ENCODE peak calls at places on chromosome 5, in six cellular contexts. One of them, this sample, is unnamed.

GRCh38 chr5:13821366-13821765 is 123.1 kb downstream of the DNAH5 start:
- DNase-seq in GM03348: no peak
- DNase-seq in stimulated activated CD4-positive, alpha-beta T cell treated with anti-CD3 and anti-CD28 coated beads, Interleukin-1b, Interleukin-23, amount 100 ng/mL, for 4 hours: no peak
- DNase-seq in caudate nucleus: no peak
- DNase-seq in SK-N-SH: no peak
- DNase-seq in stomach: no peak
- DNase-seq in this sample: no peak

GRCh38 chr5:28862860-28863196 is 1824.4 kb upstream of the CDH9 start:
- DNase-seq in GM03348: no peak
- DNase-seq in stimulated activated CD4-positive, alpha-beta T cell treated with anti-CD3 and anti-CD28 coated beads, Interleukin-1b, Interleukin-23, amount 100 ng/mL, for 4 hours: no peak
- DNase-seq in caudate nucleus: no peak
- DNase-seq in SK-N-SH: no peak
- DNase-seq in stomach: no peak
- DNase-seq in this sample: no peak

GRCh38 chr5:129972774-129973173 is 68.5 kb downstream of the CHSY3 start:
- DNase-seq in GM03348: no peak
- DNase-seq in stimulated activated CD4-positive, alpha-beta T cell treated with anti-CD3 and anti-CD28 coated beads, Interleukin-1b, Interleukin-23, amount 100 ng/mL, for 4 hours: no peak
- DNase-seq in caudate nucleus: no peak
- DNase-seq in SK-N-SH: no peak
- DNase-seq in stomach: no peak
- DNase-seq in this sample: no peak

GRCh38 chr5:170109059-170110031 is 3.6 kb downstream of the FOXI1 start:
- DNase-seq in GM03348: no peak
- DNase-seq in stimulated activated CD4-positive, alpha-beta T cell treated with anti-CD3 and anti-CD28 coated beads, Interleukin-1b, Interleukin-23, amount 100 ng/mL, for 4 hours: no peak
- DNase-seq in caudate nucleus: no peak
- DNase-seq in SK-N-SH: no peak
- DNase-seq in stomach: no peak
- DNase-seq in this sample: no peak

GRCh38 chr5:90878081-90878480 is 319.5 kb downstream of the ADGRV1 start:
- DNase-seq in GM03348: no peak
- DNase-seq in stimulated activated CD4-positive, alpha-beta T cell treated with anti-CD3 and anti-CD28 coated beads, Interleukin-1b, Interleukin-23, amount 100 ng/mL, for 4 hours: no peak
- DNase-seq in caudate nucleus: no peak
- DNase-seq in SK-N-SH: no peak
- DNase-seq in stomach: peak
- DNase-seq in this sample: no peak

GRCh38 chr5:178542455-178542854 is 47.7 kb downstream of the COL23A1 start:
- DNase-seq in GM03348: no peak
- DNase-seq in stimulated activated CD4-positive, alpha-beta T cell treated with anti-CD3 and anti-CD28 coated beads, Interleukin-1b, Interleukin-23, amount 100 ng/mL, for 4 hours: no peak
- DNase-seq in caudate nucleus: no peak
- DNase-seq in SK-N-SH: no peak
- DNase-seq in stomach: no peak
- DNase-seq in this sample: no peak

GRCh38 chr5:169742773-169743296 is 105.8 kb downstream of the DOCK2 start:
- DNase-seq in GM03348: peak
- DNase-seq in stimulated activated CD4-positive, alpha-beta T cell treated with anti-CD3 and anti-CD28 coated beads, Interleukin-1b, Interleukin-23, amount 100 ng/mL, for 4 hours: no peak
- DNase-seq in caudate nucleus: no peak
- DNase-seq in SK-N-SH: no peak
- DNase-seq in stomach: no peak
- DNase-seq in this sample: peak

GRCh38 chr5:12175914-12176585 is 271.8 kb upstream of the CTNND2 start:
- DNase-seq in GM03348: no peak
- DNase-seq in stimulated activated CD4-positive, alpha-beta T cell treated with anti-CD3 and anti-CD28 coated beads, Interleukin-1b, Interleukin-23, amount 100 ng/mL, for 4 hours: no peak
- DNase-seq in caudate nucleus: no peak
- DNase-seq in SK-N-SH: no peak
- DNase-seq in stomach: no peak
- DNase-seq in this sample: no peak

GRCh38 chr5:39399135-39400036 is 25.4 kb downstream of the DAB2 start:
- DNase-seq in GM03348: peak
- DNase-seq in stimulated activated CD4-positive, alpha-beta T cell treated with anti-CD3 and anti-CD28 coated beads, Interleukin-1b, Interleukin-23, amount 100 ng/mL, for 4 hours: no peak
- DNase-seq in caudate nucleus: no peak
- DNase-seq in SK-N-SH: no peak
- DNase-seq in stomach: no peak
- DNase-seq in this sample: no peak

GRCh38 chr5:82356808-82357671 is 78.9 kb upstream of the RPS23 start:
- DNase-seq in GM03348: peak
- DNase-seq in stimulated activated CD4-positive, alpha-beta T cell treated with anti-CD3 and anti-CD28 coated beads, Interleukin-1b, Interleukin-23, amount 100 ng/mL, for 4 hours: peak
- DNase-seq in caudate nucleus: no peak
- DNase-seq in SK-N-SH: no peak
- DNase-seq in stomach: peak
- DNase-seq in this sample: peak

GRCh38 chr5:5078009-5078897 is 61.9 kb upstream of the ADAMTS16 start:
- DNase-seq in GM03348: no peak
- DNase-seq in stimulated activated CD4-positive, alpha-beta T cell treated with anti-CD3 and anti-CD28 coated beads, Interleukin-1b, Interleukin-23, amount 100 ng/mL, for 4 hours: no peak
- DNase-seq in caudate nucleus: no peak
- DNase-seq in SK-N-SH: peak
- DNase-seq in stomach: no peak
- DNase-seq in this sample: no peak

GRCh38 chr5:3995954-3996619 is 400.5 kb downstream of the IRX1 start:
- DNase-seq in GM03348: no peak
- DNase-seq in stimulated activated CD4-positive, alpha-beta T cell treated with anti-CD3 and anti-CD28 coated beads, Interleukin-1b, Interleukin-23, amount 100 ng/mL, for 4 hours: no peak
- DNase-seq in caudate nucleus: no peak
- DNase-seq in SK-N-SH: no peak
- DNase-seq in stomach: no peak
- DNase-seq in this sample: no peak

GRCh38 chr5:151509231-151509630 is 61.8 kb downstream of the SLC36A1 start:
- DNase-seq in GM03348: no peak
- DNase-seq in stimulated activated CD4-positive, alpha-beta T cell treated with anti-CD3 and anti-CD28 coated beads, Interleukin-1b, Interleukin-23, amount 100 ng/mL, for 4 hours: no peak
- DNase-seq in caudate nucleus: no peak
- DNase-seq in SK-N-SH: no peak
- DNase-seq in stomach: no peak
- DNase-seq in this sample: no peak

GRCh38 chr5:159732220-159732619 is 184.1 kb upstream of the ADRA1B start:
- DNase-seq in GM03348: no peak
- DNase-seq in stimulated activated CD4-positive, alpha-beta T cell treated with anti-CD3 and anti-CD28 coated beads, Interleukin-1b, Interleukin-23, amount 100 ng/mL, for 4 hours: no peak
- DNase-seq in caudate nucleus: no peak
- DNase-seq in SK-N-SH: no peak
- DNase-seq in stomach: no peak
- DNase-seq in this sample: no peak

GRCh38 chr5:145938699-145939531 is 2.5 kb downstream of the SH3RF2 start:
- DNase-seq in GM03348: no peak
- DNase-seq in stimulated activated CD4-positive, alpha-beta T cell treated with anti-CD3 and anti-CD28 coated beads, Interleukin-1b, Interleukin-23, amount 100 ng/mL, for 4 hours: no peak
- DNase-seq in caudate nucleus: no peak
- DNase-seq in SK-N-SH: peak
- DNase-seq in stomach: no peak
- DNase-seq in this sample: no peak

GRCh38 chr5:14440598-14441401 is 140.8 kb upstream of the OTULINL start:
- DNase-seq in GM03348: peak
- DNase-seq in stimulated activated CD4-positive, alpha-beta T cell treated with anti-CD3 and anti-CD28 coated beads, Interleukin-1b, Interleukin-23, amount 100 ng/mL, for 4 hours: no peak
- DNase-seq in caudate nucleus: peak
- DNase-seq in SK-N-SH: peak
- DNase-seq in stomach: no peak
- DNase-seq in this sample: peak

GRCh38 chr5:14726066-14726838 is 61.7 kb downstream of the OTULIN start:
- DNase-seq in GM03348: peak
- DNase-seq in stimulated activated CD4-positive, alpha-beta T cell treated with anti-CD3 and anti-CD28 coated beads, Interleukin-1b, Interleukin-23, amount 100 ng/mL, for 4 hours: no peak
- DNase-seq in caudate nucleus: no peak
- DNase-seq in SK-N-SH: no peak
- DNase-seq in stomach: no peak
- DNase-seq in this sample: no peak

GRCh38 chr5:154945695-154946301 is 4.9 kb downstream of the MRPL22 start:
- DNase-seq in GM03348: peak
- DNase-seq in stimulated activated CD4-positive, alpha-beta T cell treated with anti-CD3 and anti-CD28 coated beads, Interleukin-1b, Interleukin-23, amount 100 ng/mL, for 4 hours: no peak
- DNase-seq in caudate nucleus: no peak
- DNase-seq in SK-N-SH: peak
- DNase-seq in stomach: no peak
- DNase-seq in this sample: no peak

GRCh38 chr5:121350493-121350892 is 501.2 kb upstream of the FTMT start:
- DNase-seq in GM03348: no peak
- DNase-seq in stimulated activated CD4-positive, alpha-beta T cell treated with anti-CD3 and anti-CD28 coated beads, Interleukin-1b, Interleukin-23, amount 100 ng/mL, for 4 hours: no peak
- DNase-seq in caudate nucleus: no peak
- DNase-seq in SK-N-SH: no peak
- DNase-seq in stomach: no peak
- DNase-seq in this sample: no peak

GRCh38 chr5:142520885-142521284 is 165.0 kb downstream of the FGF1 start:
- DNase-seq in GM03348: peak
- DNase-seq in stimulated activated CD4-positive, alpha-beta T cell treated with anti-CD3 and anti-CD28 coated beads, Interleukin-1b, Interleukin-23, amount 100 ng/mL, for 4 hours: no peak
- DNase-seq in caudate nucleus: no peak
- DNase-seq in SK-N-SH: no peak
- DNase-seq in stomach: no peak
- DNase-seq in this sample: no peak

GRCh38 chr5:1244976-1245375 is 19.8 kb downstream of the SLC6A18 start:
- DNase-seq in GM03348: no peak
- DNase-seq in stimulated activated CD4-positive, alpha-beta T cell treated with anti-CD3 and anti-CD28 coated beads, Interleukin-1b, Interleukin-23, amount 100 ng/mL, for 4 hours: no peak
- DNase-seq in caudate nucleus: no peak
- DNase-seq in SK-N-SH: peak
- DNase-seq in stomach: no peak
- DNase-seq in this sample: no peak

GRCh38 chr5:170623576-170624181 is 119.9 kb downstream of the KCNIP1 start:
- DNase-seq in GM03348: peak
- DNase-seq in stimulated activated CD4-positive, alpha-beta T cell treated with anti-CD3 and anti-CD28 coated beads, Interleukin-1b, Interleukin-23, amount 100 ng/mL, for 4 hours: no peak
- DNase-seq in caudate nucleus: no peak
- DNase-seq in SK-N-SH: peak
- DNase-seq in stomach: peak
- DNase-seq in this sample: peak

GRCh38 chr5:92676839-92677197 is 904.2 kb downstream of the NR2F1-AS1 start:
- DNase-seq in GM03348: no peak
- DNase-seq in stimulated activated CD4-positive, alpha-beta T cell treated with anti-CD3 and anti-CD28 coated beads, Interleukin-1b, Interleukin-23, amount 100 ng/mL, for 4 hours: no peak
- DNase-seq in caudate nucleus: no peak
- DNase-seq in SK-N-SH: no peak
- DNase-seq in stomach: no peak
- DNase-seq in this sample: no peak

GRCh38 chr5:136222575-136223235 is 29.7 kb upstream of the SMIM32 start:
- DNase-seq in GM03348: no peak
- DNase-seq in stimulated activated CD4-positive, alpha-beta T cell treated with anti-CD3 and anti-CD28 coated beads, Interleukin-1b, Interleukin-23, amount 100 ng/mL, for 4 hours: no peak
- DNase-seq in caudate nucleus: no peak
- DNase-seq in SK-N-SH: no peak
- DNase-seq in stomach: no peak
- DNase-seq in this sample: no peak

GRCh38 chr5:1288439-1289335 is 6.2 kb downstream of the TERT start:
- DNase-seq in GM03348: no peak
- DNase-seq in stimulated activated CD4-positive, alpha-beta T cell treated with anti-CD3 and anti-CD28 coated beads, Interleukin-1b, Interleukin-23, amount 100 ng/mL, for 4 hours: no peak
- DNase-seq in caudate nucleus: no peak
- DNase-seq in SK-N-SH: no peak
- DNase-seq in stomach: no peak
- DNase-seq in this sample: no peak

GRCh38 chr5:39755452-39755851 is 330.7 kb upstream of the DAB2 start:
- DNase-seq in GM03348: no peak
- DNase-seq in stimulated activated CD4-positive, alpha-beta T cell treated with anti-CD3 and anti-CD28 coated beads, Interleukin-1b, Interleukin-23, amount 100 ng/mL, for 4 hours: no peak
- DNase-seq in caudate nucleus: no peak
- DNase-seq in SK-N-SH: no peak
- DNase-seq in stomach: no peak
- DNase-seq in this sample: no peak

GRCh38 chr5:87645241-87645640 is 232.5 kb upstream of the CCNH start:
- DNase-seq in GM03348: no peak
- DNase-seq in stimulated activated CD4-positive, alpha-beta T cell treated with anti-CD3 and anti-CD28 coated beads, Interleukin-1b, Interleukin-23, amount 100 ng/mL, for 4 hours: no peak
- DNase-seq in caudate nucleus: no peak
- DNase-seq in SK-N-SH: no peak
- DNase-seq in stomach: no peak
- DNase-seq in this sample: no peak

GRCh38 chr5:82151622-82152021 is 126.5 kb downstream of the RPS23 start:
- DNase-seq in GM03348: no peak
- DNase-seq in stimulated activated CD4-positive, alpha-beta T cell treated with anti-CD3 and anti-CD28 coated beads, Interleukin-1b, Interleukin-23, amount 100 ng/mL, for 4 hours: no peak
- DNase-seq in caudate nucleus: no peak
- DNase-seq in SK-N-SH: no peak
- DNase-seq in stomach: no peak
- DNase-seq in this sample: no peak

GRCh38 chr5:137858223-137858916 is 9.3 kb upstream of the MYOT start:
- DNase-seq in GM03348: peak
- DNase-seq in stimulated activated CD4-positive, alpha-beta T cell treated with anti-CD3 and anti-CD28 coated beads, Interleukin-1b, Interleukin-23, amount 100 ng/mL, for 4 hours: no peak
- DNase-seq in caudate nucleus: no peak
- DNase-seq in SK-N-SH: no peak
- DNase-seq in stomach: no peak
- DNase-seq in this sample: no peak

GRCh38 chr5:12467799-12468198 is 563.6 kb upstream of the CTNND2 start:
- DNase-seq in GM03348: no peak
- DNase-seq in stimulated activated CD4-positive, alpha-beta T cell treated with anti-CD3 and anti-CD28 coated beads, Interleukin-1b, Interleukin-23, amount 100 ng/mL, for 4 hours: no peak
- DNase-seq in caudate nucleus: no peak
- DNase-seq in SK-N-SH: no peak
- DNase-seq in stomach: no peak
- DNase-seq in this sample: no peak

GRCh38 chr5:163649522-163649921 is 144.1 kb downstream of the MAT2B start:
- DNase-seq in GM03348: no peak
- DNase-seq in stimulated activated CD4-positive, alpha-beta T cell treated with anti-CD3 and anti-CD28 coated beads, Interleukin-1b, Interleukin-23, amount 100 ng/mL, for 4 hours: no peak
- DNase-seq in caudate nucleus: no peak
- DNase-seq in SK-N-SH: no peak
- DNase-seq in stomach: no peak
- DNase-seq in this sample: no peak

This sample was measured in testis.